ENCODE peak calls at places on chromosomes 13 and 19, in seven cellular contexts. X, L, E, R, T, B and I are unnamed samples.

GRCh38 chr19:8367327-8368001 is 3.5 kb downstream of the ANGPTL4 start:
- DNase-seq in B (peak), E (peak), R (peak), L (peak), X (no peak), T (peak), I (peak)

GRCh38 chr19:44313231-44313630 is 8.4 kb upstream of the ZNF235 start:
- DNase-seq in R (no peak), B (no peak), L (no peak), E (no peak), X (no peak), T (no peak), I (no peak)

GRCh38 chr19:40320558-40320935 is 27.6 kb downstream of the C19orf47 start:
- DNase-seq in R (no peak), E (peak), X (no peak), T (no peak), L (no peak), B (no peak), I (no peak)

GRCh38 chr19:48698046-48698445 is 2.3 kb downstream of the FUT2 start:
- DNase-seq in T (no peak), R (no peak), B (no peak), L (no peak), X (no peak), E (no peak), I (no peak)

GRCh38 chr19:996051-996838 is 4.0 kb upstream of the GRIN3B start:
- DNase-seq in E (no peak), B (no peak), X (peak), T (no peak), L (peak), R (peak), I (no peak)

GRCh38 chr13:60112771-60113170 is 51.0 kb downstream of the DIAPH3 start:
- DNase-seq in E (no peak), B (no peak), R (no peak), T (no peak), L (no peak), X (no peak), I (no peak)

GRCh38 chr19:46271488-46272197 is 25.2 kb upstream of the HIF3A start:
- DNase-seq in T (no peak), L (no peak), E (no peak), R (peak), B (no peak), X (no peak), I (no peak)

GRCh38 chr19:3966051-3967017 is 4.6 kb downstream of the DAPK3 start:
- DNase-seq in R (peak), T (no peak), L (no peak), E (no peak), B (no peak), X (no peak), I (no peak)

GRCh38 chr19:489418-490196 is 6.7 kb upstream of the MADCAM1 start:
- DNase-seq in R (peak), L (no peak), E (no peak), T (no peak), X (no peak), B (peak), I (no peak)

GRCh38 chr13:80249906-80250513 is 90.9 kb downstream of the SPRY2 start:
- DNase-seq in R (no peak), T (no peak), L (no peak), X (no peak), E (no peak), B (no peak), I (no peak)

GRCh38 chr13:88717946-88718345 is 1046.8 kb downstream of the SLITRK5 start:
- DNase-seq in E (no peak), X (no peak), T (no peak), L (no peak), R (no peak), B (no peak), I (no peak)

GRCh38 chr13:108974686-108975085 is 345.3 kb downstream of the MYO16 start:
- DNase-seq in E (no peak), L (no peak), B (no peak), T (no peak), R (no peak), X (no peak), I (no peak)

GRCh38 chr19:18173572-18174294 is at the start of gene IFI30:
- DNase-seq in B (peak), X (peak), L (peak), E (peak), R (peak), T (peak), I (no peak)

GRCh38 chr19:18170714-18171255 is 2.8 kb upstream of the IFI30 start:
- DNase-seq in B (no peak), L (peak), R (no peak), T (peak), X (peak), E (peak), I (no peak)

GRCh38 chr19:18172331-18173053 is 1.1 kb upstream of the IFI30 start:
- DNase-seq in L (no peak), B (no peak), X (no peak), E (no peak), T (no peak), R (no peak), I (no peak)

GRCh38 chr19:18173054-18173571 is 500 bp upstream of the IFI30 start:
- DNase-seq in E (peak), L (peak), X (peak), R (no peak), T (peak), B (no peak), I (no peak)

DNA sequence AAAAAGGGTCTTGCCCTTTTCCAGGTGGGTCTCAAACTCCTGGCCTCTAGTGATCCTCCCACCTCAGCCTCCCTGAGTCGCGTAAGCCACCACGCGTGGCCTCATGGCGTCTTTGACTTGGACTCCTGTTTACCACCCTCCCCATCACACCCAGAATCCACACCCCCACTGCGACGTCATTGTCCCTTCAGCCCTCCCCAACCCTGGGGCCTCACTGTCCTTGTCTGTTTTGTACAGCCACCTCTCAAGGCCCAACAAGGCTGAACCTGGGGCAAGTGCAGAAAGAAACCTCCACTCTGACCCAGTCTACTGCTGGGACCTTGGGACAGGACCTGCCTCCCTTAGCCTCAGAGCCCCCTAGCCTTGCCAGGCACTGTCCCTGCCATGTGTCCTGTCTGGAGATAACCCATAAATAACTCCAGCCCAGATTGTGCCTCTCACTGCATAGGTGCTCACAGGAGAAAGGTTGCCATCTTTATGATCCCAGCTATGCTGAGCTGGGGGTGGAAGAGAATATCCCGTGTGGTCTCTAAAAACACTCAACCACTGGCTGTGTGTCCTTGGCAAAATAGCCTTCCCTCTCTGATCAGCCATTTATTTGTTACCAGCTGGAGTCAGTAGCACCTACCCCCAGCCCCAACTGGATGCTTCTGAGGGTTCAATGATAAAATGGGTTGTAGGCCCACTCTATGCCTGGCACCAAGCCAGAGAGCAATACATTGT is 1.8 kb upstream of the IFI30 start:
- DNase-seq in L (peak), B (no peak), R (no peak), X (no peak), E (peak), T (no peak), I (no peak)
- TF ChIP-seq CTCF in L (no peak), B (no peak), R (no peak), X (no peak), E (no peak), T (no peak), I (no peak)

DNA sequence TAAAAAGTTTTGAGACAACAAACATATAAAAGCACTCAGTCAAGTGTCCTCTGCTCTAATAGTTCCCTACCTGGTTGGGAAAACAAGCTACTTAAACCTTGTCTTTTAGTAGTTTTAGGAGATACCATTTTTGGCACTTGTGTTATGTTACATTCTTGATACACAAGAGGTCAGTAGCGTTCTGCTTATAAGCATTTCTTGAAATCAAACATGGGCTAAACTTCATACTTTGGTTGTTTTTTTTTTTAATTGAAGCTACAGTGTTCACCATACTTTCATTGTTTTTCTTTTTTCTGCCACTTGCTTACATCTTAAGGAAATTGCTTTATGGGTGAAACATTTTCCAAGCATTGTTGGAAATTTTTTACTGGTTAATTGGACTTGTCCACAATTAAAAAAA is 12.9 kb downstream of the NHLRC3 start:
- DNase-seq in B (no peak), L (peak), R (peak), T (no peak), X (no peak), E (no peak), I (no peak)
- TF ChIP-seq CTCF in B (peak), L (peak), R (peak), T (peak), X (no peak), E (peak), I (peak)

DNA sequence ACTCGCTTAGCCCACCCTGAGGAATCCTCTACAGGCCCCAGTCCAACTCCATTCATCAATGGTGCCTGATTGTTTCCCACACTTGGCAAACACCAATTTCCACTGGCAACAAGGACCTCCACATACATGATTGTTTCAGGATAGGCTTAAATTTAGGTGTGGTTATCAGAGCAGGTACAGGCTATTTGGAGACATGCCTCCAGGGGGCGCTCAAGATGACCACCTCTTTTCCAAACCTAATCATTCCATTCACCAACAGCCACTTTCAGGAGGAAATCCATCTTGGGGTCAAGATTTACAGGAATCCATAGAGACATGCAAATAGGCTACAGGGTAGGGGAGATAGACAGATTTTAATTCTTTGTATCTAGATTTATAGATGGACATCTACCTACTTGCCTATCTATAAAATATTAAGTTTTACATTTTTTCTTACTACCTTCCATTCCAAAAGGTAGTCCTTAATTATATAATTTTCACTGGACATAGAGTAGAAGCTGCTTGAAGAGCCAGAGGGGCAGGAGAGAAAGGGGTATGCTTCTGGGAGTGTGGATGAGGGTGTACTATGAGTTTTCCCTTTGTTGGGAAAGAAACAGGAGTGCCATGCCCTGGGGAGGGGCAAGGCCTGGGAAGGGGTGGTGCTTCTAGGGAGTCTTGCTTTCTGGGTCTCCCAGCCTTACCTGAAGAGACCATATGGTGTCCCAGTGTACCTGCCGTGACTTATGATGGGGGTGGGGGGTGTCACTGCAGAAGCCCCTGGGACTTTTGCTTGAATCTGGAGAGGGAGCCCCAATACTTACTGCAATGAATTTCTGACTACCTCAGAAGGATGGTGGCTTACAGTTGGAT is 14.1 kb upstream of the PCDH8 start:
- DNase-seq in E (no peak), B (peak), X (no peak), R (no peak), T (no peak), L (peak), I (no peak)
- TF ChIP-seq CTCF in E (peak), B (peak), X (no peak), R (peak), T (no peak), L (peak), I (peak)

GRCh38 chr13:101916108-101916757 is 463.8 kb downstream of the ITGBL1 start:
- DNase-seq in E (peak), T (no peak), B (peak), L (peak), R (peak), X (no peak), I (no peak)

GRCh38 chr13:101917475-101917810 is 465.0 kb downstream of the ITGBL1 start:
- DNase-seq in E (no peak), R (no peak), X (no peak), L (peak), B (peak), T (no peak), I (no peak)

GRCh38 chr13:101916758-101917474 is 464.4 kb downstream of the ITGBL1 start:
- DNase-seq in L (peak), T (no peak), X (no peak), E (no peak), B (no peak), R (no peak), I (no peak)

GRCh38 chr13:101917833-101918755 is 465.6 kb downstream of the ITGBL1 start:
- DNase-seq in B (peak), X (no peak), E (no peak), L (no peak), R (no peak), T (no peak), I (no peak)

GRCh38 chr13:101919541-101920306 is 467.2 kb downstream of the ITGBL1 start:
- DNase-seq in E (no peak), R (peak), B (peak), L (no peak), X (no peak), T (no peak), I (no peak)
- TF ChIP-seq CTCF in E (no peak), R (no peak), B (peak), L (no peak), X (no peak), T (no peak), I (no peak)